ENCODE peak calls at places on chromosome 5, in four cellular contexts. Q, X, E and T are unnamed samples.
A peak's percentile ranks its signal among the peaks of the same experiment; 100 is the strongest.

GRCh38 chr5:124740991-124741583 is 5.4 kb downstream of the ZNF608 start:
- ATAC-seq in Q (no peak), X (no peak), E (no peak), T (no peak)

GRCh38 chr5:172901788-172902496 is 57.3 kb upstream of the RPL26L1 start:
- ATAC-seq in Q (no peak), X (no peak), E (no peak), T (no peak)

GRCh38 chr5:142654578-142655042 is 31.3 kb downstream of the FGF1 start:
- ATAC-seq in Q (no peak), X (no peak), E (no peak), T (no peak)

GRCh38 chr5:68047035-68047434 is 168.5 kb upstream of the PIK3R1 start:
- ATAC-seq in Q (no peak), X (no peak), E (no peak), T (no peak)

GRCh38 chr5:134905246-134905996 is 490 bp downstream of the PCBD2 start:
- ATAC-seq in Q (peak; percentile 7), X (peak; percentile 40), E (peak; percentile 45), T (peak; percentile 53)

GRCh38 chr5:158519433-158520025 is 580.2 kb downstream of the EBF1 start:
- ATAC-seq in Q (peak; percentile 85), X (no peak), E (no peak), T (peak; percentile 63)

GRCh38 chr5:122673343-122673742 is 101.5 kb upstream of the SNX2 start:
- ATAC-seq in Q (no peak), X (no peak), E (no peak), T (peak; percentile 65)

GRCh38 chr5:1504617-1505016 is 19.1 kb downstream of the LPCAT1 start:
- ATAC-seq in Q (no peak), X (no peak), E (no peak), T (no peak)

GRCh38 chr5:1092122-1092521 is 19.7 kb downstream of the SLC12A7 start:
- ATAC-seq in Q (no peak), X (no peak), E (no peak), T (no peak)

GRCh38 chr5:38719916-38720315 is 125.9 kb upstream of the OSMR start:
- ATAC-seq in Q (no peak), X (no peak), E (no peak), T (no peak)

GRCh38 chr5:134236208-134236761 is 10.4 kb upstream of the PPP2CA start:
- ATAC-seq in Q (no peak), X (no peak), E (no peak), T (no peak)

GRCh38 chr5:172666251-172666650 is 25.2 kb downstream of the NEURL1B start:
- ATAC-seq in Q (no peak), X (no peak), E (peak; percentile 53), T (peak; percentile 73)

GRCh38 chr5:157744055-157745011 is 821 bp downstream of the LSM11 start:
- ATAC-seq in Q (no peak), X (no peak), E (no peak), T (peak; percentile 12)

GRCh38 chr5:98789029-98789428 is 15.6 kb downstream of the RGMB start:
- ATAC-seq in Q (no peak), X (no peak), E (no peak), T (no peak)

DNA sequence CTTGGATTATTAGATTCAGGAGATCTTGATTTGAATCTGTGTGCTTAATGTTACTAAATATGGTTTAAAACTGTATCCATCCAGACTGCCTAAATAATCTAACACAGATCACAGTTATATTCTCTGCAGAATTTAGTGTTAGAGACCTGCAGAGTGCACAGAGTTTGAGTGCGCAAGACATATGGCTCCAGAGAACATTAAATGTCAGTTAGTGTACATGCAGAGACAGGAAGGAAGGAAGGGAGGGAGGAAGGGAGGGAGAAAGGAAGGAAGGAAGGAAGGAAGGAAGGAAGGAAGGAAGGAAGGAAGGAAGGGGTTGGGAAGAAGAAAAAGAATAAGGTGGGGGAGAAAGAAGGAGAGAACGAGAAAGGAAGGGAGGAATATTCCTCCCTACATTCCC is 210.0 kb upstream of the COX7C start:
- ATAC-seq in Q (no peak), X (no peak), E (no peak), T (no peak)
- H3K27ac ChIP-seq in Q (no peak overlapping the region), X (no peak overlapping the region), E (no peak overlapping the region), T (no peak overlapping the region)

GRCh38 chr5:150469718-150470470 is 20.4 kb upstream of the RPS14 start:
- ATAC-seq in Q (peak; percentile 12), X (no peak), E (no peak), T (peak; percentile 81)

GRCh38 chr5:150464554-150465012 is 15.0 kb upstream of the RPS14 start:
- ATAC-seq in Q (peak; percentile 44), X (no peak), E (no peak), T (peak; percentile 57)

GRCh38 chr5:150461231-150461630 is 11.7 kb upstream of the RPS14 start:
- ATAC-seq in Q (no peak), X (no peak), E (no peak), T (no peak)

GRCh38 chr5:150468206-150468605 is 18.7 kb upstream of the RPS14 start:
- ATAC-seq in Q (no peak), X (no peak), E (no peak), T (no peak)

DNA sequence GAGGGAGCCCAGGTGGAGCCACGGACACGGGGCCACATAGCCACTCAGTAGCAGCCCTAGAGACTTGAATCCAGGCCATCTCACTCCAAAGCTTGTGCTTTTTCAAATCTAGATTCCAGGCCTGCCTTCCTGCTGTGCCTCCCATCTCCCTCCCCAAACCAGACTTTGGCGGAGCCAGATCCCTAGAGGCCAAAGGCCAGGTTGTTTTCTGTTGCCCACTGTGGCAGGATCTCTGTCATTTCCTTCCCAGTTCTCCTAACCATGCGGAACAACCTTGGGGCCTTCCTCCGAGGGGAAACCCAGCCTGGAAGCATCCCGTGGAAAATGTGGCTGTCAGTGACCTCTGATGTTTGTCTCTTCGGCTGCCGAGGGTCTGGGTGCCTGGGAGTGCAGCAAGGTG is 16.4 kb upstream of the RPS14 start:
- ATAC-seq in Q (peak; percentile 20), X (no peak), E (no peak), T (peak; percentile 29)
- H3K27ac ChIP-seq in Q (peak overlapping the region; percentile 66), X (peak overlapping the region; percentile 34), E (no peak overlapping the region), T (no peak overlapping the region)

DNA sequence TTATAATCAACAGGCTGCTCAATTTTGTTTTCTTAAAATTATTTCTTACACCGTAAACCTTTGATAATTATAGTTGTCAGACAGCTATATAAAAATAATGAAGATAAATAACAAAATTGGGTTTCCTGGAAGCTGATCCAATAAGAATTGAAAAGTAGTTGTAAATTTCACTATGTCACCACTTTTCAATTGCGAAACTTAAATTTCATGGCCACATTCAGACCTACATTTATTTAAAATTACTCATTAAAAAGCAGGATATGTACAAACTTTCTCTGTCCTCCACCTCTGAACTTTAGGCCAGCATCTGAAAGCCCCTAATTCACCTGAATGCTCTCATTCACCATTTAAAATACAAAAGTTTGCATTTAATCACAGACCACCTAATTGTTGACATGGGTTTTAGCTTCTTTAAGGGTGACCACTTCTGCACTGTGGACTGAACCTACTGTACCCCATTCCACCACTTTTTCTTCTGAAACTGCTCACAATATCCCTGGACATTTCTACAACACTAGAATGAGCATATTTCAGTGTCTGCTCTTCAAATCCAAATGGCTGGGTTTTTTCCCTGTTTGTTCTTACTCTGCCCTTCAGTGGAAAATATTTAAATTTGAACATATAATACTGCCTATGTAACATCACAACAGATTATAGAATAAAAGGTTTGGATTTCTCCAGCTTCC is 644 bp downstream of the SELENOP start:
- ATAC-seq in Q (no peak), X (no peak), E (peak; percentile 2), T (no peak)
- H3K27ac ChIP-seq in Q (peak overlapping the region; percentile 88), X (no peak overlapping the region), E (peak overlapping the region; percentile 90), T (peak overlapping the region; percentile 81)

DNA sequence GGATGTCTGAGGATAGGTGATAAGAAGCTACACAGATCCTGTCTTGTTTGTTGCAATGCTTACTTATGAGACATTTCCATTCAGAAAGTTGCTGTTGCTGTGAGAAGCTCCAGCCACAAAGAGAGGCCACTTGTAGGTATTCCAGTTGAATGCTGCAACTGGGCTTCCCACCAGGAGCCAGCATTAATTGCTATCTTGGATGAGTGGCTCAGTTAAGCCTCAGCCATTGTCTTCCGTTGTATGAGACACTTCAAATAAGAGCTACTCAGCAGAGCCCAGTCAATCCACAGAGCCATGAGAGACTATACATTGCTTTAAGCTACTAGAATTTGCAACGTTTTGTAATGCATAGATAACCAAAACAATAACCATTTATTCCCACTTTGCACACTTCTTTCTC is 104.3 kb upstream of the ARRDC3 start:
- ATAC-seq in Q (no peak), X (no peak), E (no peak), T (no peak)
- H3K27ac ChIP-seq in Q (no peak overlapping the region), X (no peak overlapping the region), E (no peak overlapping the region), T (no peak overlapping the region)

GRCh38 chr5:16552666-16553343 is 64.0 kb downstream of the RETREG1 start:
- ATAC-seq in Q (peak; percentile 94), X (peak; percentile 81), E (peak; percentile 76), T (peak; percentile 80)
- H3K27ac ChIP-seq in Q (no peak overlapping the region), X (no peak overlapping the region), E (no peak overlapping the region), T (no peak overlapping the region)

DNA sequence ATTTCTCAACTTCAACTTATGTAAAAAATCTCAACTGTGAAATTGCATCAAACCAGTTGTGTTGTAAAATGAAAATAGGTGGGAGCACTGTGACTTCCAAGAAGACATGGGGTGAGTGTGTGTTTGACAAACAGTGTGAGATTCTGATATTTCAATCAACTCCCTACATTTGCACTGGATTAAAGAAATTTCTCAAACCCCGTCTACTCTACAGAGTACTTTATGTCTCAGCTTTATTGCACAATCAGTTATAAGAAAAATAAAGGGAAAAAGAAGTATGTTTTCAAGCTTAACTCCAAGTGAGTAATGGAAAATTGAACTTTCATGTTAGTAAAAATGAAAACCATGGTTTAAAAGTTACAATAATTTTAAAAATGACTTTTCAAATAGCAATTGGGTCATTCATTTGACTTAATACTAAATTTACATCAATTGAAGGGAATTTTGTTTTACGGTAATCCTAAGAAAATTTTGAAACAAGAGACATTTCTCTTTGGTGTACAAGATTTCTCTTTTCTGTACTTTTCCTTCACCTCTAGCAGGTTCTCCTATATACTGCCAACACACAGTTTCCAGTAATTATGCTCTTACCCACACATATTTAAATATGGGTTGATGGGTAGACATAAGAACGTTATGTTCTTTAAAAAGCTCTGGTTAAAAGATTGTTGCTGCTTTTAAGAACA is 80.3 kb downstream of the CDO1 start:
- ATAC-seq in Q (no peak), X (no peak), E (no peak), T (peak; percentile 44)
- H3K27ac ChIP-seq in Q (no peak overlapping the region), X (no peak overlapping the region), E (no peak overlapping the region), T (no peak overlapping the region)

GRCh38 chr5:140631063-140631462 is 1.9 kb downstream of the CD14 start:
- ATAC-seq in Q (peak; percentile 47), X (peak; percentile 21), E (no peak), T (no peak)
- H3K27ac ChIP-seq in Q (peak overlapping the region; percentile 85), X (peak overlapping the region; percentile 82), E (peak overlapping the region; percentile 75), T (peak overlapping the region; percentile 12)

DNA sequence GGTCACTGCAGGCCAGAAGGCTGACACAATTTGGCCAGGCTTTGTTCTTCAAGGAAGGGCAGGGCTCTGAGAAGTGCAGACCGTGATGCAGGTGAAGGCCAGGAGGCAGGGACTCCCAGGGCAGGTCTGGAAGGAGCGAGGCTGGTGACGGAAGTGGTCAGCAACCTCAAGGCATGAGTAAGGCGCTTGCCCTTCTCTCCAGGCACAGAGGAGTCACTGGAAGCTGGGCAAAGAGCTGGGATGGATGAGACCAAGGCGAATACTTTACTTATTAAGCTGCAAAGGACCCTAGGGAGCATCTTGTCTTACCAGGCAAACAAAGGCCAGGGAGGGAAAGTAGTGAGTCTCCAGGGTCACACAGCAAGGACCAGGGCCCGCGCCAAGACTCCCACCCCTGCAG is 18.6 kb downstream of the IRF1 start:
- ATAC-seq in Q (no peak), X (no peak), E (no peak), T (no peak)
- H3K27ac ChIP-seq in Q (no peak overlapping the region), X (no peak overlapping the region), E (no peak overlapping the region), T (no peak overlapping the region)